ENCODE peak calls at places on chromosomes 2 and 18, in four cellular contexts. F, U, P and E are unnamed samples. For H3K36me3, the result is how much of the 10 kb centered on the place peaks cover.

GRCh38 chr2:32864337-32864736 is 82.4 kb upstream of the LTBP1 start:
- DNase-seq in U (no peak), P (peak), F (no peak), E (no peak)

GRCh38 chr2:62785810-62786593 is 80.5 kb downstream of the EHBP1 start:
- DNase-seq in U (no peak), P (peak), F (no peak), E (peak)

GRCh38 chr2:127640082-127641072 is 5.6 kb upstream of the GPR17 start:
- DNase-seq in F (no peak), P (no peak), U (no peak), E (no peak)

GRCh38 chr18:22174341-22175148 is 5.2 kb downstream of the GATA6 start:
- DNase-seq in F (no peak), P (no peak), U (no peak), E (peak)

GRCh38 chr18:3226048-3226447 is 6.3 kb upstream of the MYOM1 start:
- DNase-seq in P (no peak), U (no peak), F (no peak), E (no peak)

GRCh38 chr18:27062802-27063201 is 122.3 kb downstream of the CHST9 start:
- DNase-seq in F (no peak), U (no peak), P (no peak), E (peak)

GRCh38 chr2:124678043-124678442 is 653.0 kb downstream of the CNTNAP5 start:
- DNase-seq in U (no peak), F (no peak), P (no peak), E (no peak)

GRCh38 chr18:79600596-79600995 is 79.0 kb upstream of the CTDP1 start:
- DNase-seq in P (no peak), F (peak), U (no peak), E (no peak)

GRCh38 chr2:213252206-213252605 is 32.1 kb upstream of the SPAG16 start:
- DNase-seq in F (no peak), P (no peak), U (no peak), E (peak)

GRCh38 chr18:35457140-35457704 is 40.5 kb downstream of the INO80C start:
- DNase-seq in U (no peak), P (no peak), F (no peak), E (peak)

GRCh38 chr2:68251187-68251854 is 1.0 kb downstream of the PPP3R1 start:
- DNase-seq in P (peak), F (peak), U (peak), E (peak)

GRCh38 chr2:68250196-68250595 is 2.1 kb downstream of the PPP3R1 start:
- DNase-seq in F (no peak), P (no peak), U (no peak), E (no peak)

GRCh38 chr2:68248361-68248760 is 4.0 kb downstream of the PPP3R1 start:
- DNase-seq in P (no peak), F (no peak), U (no peak), E (no peak)

GRCh38 chr2:68250652-68251186 is 1.6 kb downstream of the PPP3R1 start:
- DNase-seq in F (no peak), P (no peak), U (no peak), E (peak)

DNA sequence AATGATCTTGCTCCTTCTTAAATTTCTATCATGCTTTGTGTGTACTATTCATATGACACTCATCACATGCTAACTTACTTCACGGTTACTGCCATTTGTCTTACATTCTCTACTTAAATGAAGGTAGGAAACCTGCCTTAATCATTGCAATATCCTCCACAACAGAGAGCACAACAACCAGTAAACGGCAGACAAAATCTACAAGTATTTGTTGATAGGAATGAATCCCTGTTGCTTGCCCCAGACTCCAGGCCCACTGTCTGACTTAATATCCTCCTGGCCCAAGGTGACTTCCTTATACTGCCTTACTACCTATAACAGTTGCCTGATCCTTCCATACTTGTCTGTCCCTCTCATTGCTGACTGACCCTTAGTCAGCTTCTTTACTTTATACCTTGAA is 3.5 kb downstream of the PPP3R1 start:
- DNase-seq in U (no peak), P (no peak), F (no peak), E (no peak)
- H3K4me3 ChIP-seq in U (no peak), P (no peak), F (no peak), E (no peak)

DNA sequence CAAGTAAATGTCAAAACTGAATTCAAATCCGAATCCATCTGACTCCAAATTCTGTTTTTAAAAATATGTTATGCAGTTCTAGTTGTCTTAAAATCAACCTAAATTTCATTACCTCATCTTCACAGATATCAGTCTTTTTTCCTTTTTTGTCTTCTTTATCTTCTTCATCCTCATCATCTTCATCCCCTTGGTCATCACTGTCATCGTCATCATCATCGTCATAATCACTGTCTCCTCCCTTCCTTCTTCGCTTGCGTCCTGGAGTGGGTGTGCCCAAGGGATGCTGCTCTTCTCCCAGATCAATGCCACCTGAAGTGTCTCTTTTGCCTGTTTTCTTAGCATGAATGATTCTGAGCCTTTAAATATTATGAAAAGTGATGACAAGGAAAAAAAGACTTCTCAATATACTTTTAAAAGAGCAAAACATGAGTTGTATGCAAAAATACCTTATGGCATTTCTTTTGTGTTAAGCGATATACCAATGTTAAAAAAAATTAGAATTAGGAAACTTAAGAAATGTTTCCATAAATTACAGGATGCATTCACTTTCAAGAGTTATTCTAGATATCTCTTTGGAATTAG is 96.0 kb upstream of the WDSUB1 start:
- DNase-seq in P (no peak), U (no peak), F (no peak), E (no peak)
- TF ChIP-seq CTCF in P (no peak), U (no peak), F (no peak), E (no peak)

GRCh38 chr2:16014041-16014787 is 73.9 kb downstream of the MYCN start:
- DNase-seq in P (no peak), F (no peak), U (no peak), E (no peak)

GRCh38 chr2:16013571-16013970 is 73.2 kb downstream of the MYCN start:
- DNase-seq in P (no peak), U (no peak), F (no peak), E (no peak)

GRCh38 chr2:16011621-16011960 is 71.2 kb downstream of the MYCN start:
- DNase-seq in P (no peak), U (no peak), F (no peak), E (no peak)

GRCh38 chr2:16012029-16012596 is 71.8 kb downstream of the MYCN start:
- DNase-seq in P (no peak), U (no peak), F (no peak), E (no peak)

DNA sequence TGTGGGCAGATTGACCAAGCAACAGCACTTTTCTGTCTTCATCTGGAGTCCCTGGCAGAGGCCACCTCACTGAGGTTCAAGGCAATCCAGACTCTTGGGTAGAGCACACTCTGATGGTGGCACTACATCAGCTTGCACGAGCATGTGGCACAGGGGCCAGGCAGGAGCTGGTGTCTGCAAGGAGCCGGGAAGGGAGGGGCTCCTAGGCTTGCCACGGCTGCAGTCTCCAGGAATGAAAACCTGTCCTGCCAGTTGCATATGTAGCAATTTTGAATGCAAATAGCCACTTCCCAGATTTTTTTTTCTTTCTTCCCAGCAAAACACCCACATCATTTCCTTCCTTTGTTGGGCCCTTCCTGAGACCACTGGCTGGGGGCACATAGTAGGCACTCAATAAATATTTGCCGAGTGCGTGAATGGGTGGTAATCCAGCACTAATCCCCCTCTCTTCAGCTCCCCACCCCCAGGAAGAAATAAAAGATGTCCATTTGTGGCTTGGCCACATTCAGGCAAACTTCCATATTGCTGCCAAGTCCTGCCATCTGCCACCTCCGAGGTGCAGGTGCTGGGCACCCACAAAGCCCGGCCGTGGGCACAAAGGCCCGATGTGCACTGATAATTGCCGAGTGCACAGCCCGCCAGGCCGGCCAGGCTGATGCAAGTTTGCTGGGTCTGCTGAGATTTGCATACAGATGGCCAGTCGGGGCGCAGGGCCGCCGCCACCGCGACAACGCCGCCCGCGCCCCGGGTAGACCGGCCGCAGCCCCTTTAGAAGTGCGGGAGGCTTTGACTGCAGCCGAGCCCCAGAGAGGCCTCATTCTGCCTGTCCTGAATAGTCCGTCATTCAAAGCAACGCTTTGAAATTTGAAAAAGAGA is 72.5 kb downstream of the MYCN start:
- DNase-seq in P (no peak), F (no peak), U (no peak), E (peak)
- H3K36me3 ChIP-seq in P (under half), F (under half), U (under half), E (under half)

DNA sequence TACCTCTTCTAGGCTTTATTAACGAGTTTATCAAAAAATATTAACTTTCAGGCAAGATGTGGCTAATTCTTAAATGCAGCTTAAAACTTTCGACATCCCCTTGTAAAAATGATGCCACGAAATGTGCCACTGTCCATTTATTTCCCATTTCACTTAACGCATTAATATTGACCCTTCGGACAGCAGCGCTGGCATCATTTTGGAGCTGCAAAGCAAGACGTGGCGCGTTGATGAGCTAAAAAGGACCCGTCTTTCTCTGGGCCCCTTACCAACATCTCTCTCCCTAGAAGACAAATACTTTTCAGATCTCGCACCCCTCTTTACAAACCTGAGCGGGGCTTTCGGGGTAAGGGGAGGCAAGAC is 367.9 kb downstream of the MTX2 start:
- DNase-seq in U (no peak), F (no peak), P (no peak), E (no peak)
- H3K4me3 ChIP-seq in U (peak), F (peak), P (peak), E (peak)

DNA sequence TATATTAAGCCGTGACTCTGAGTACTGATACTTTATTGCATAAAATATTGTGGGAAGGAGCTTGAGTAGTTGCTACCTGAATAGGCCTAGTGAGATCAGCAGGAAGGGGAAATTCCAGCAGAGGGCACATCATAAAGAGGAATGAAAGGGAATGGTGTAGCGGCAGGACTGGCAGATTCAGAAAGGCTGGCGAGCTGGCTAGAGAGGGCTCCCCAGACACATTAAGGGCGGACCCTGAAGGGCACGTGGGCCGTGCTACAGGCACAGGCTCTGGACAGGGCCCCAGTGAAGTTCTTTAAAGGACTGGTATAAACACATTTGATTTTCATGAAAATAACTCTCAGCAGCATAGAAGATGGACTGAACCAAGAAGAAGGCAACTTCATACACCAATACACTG is 43.0 kb downstream of the PTPN2 start:
- DNase-seq in F (no peak), P (no peak), U (no peak), E (peak)
- TF ChIP-seq CTCF in F (no peak), P (no peak), U (no peak), E (no peak)

GRCh38 chr2:206144383-206144782 is 14.9 kb downstream of the NDUFS1 start:
- DNase-seq in P (no peak), U (no peak), F (no peak), E (no peak)
- H3K36me3 ChIP-seq in P (half or more), U (under half), F (half or more), E (under half)